ENCODE peak calls at places on chromosomes 13 and 19, in five cellular contexts. B is cardiac muscle cell, Z is ascending aorta, C is esophagus muscularis mucosa, O is left lung. K is an unnamed sample. For H3K4me1, the result is how much of the 10 kb centered on the place peaks cover.

GRCh38 chr19:4742717-4743646 is 19.3 kb upstream of the DPP9 start:
- DNase-seq in B (no peak), Z (no peak), C (no peak), O (no peak), K (no peak)

GRCh38 chr19:3094638-3095374 is 644 bp downstream of the GNA11 start:
- DNase-seq in B (peak), Z (no peak), C (no peak), O (peak), K (no peak)

GRCh38 chr13:61144301-61144700 is 271.3 kb downstream of the PCDH20 start:
- DNase-seq in B (no peak), Z (no peak), C (no peak), O (no peak), K (no peak)

GRCh38 chr19:20787766-20788165 is 11.7 kb downstream of the ZNF66 start:
- DNase-seq in B (no peak), Z (no peak), C (no peak), O (no peak), K (no peak)

GRCh38 chr13:66353664-66354063 is 876.5 kb downstream of the PCDH9 start:
- DNase-seq in B (no peak), Z (no peak), C (no peak), O (no peak), K (no peak)

GRCh38 chr13:50244355-50244912 is 229.2 kb downstream of the KCNRG start:
- DNase-seq in B (no peak), Z (no peak), C (no peak), O (no peak), K (no peak)

GRCh38 chr13:27404680-27405079 is 19.7 kb upstream of the GTF3A start:
- DNase-seq in B (no peak), Z (no peak), C (no peak), O (no peak), K (no peak)

GRCh38 chr13:52669677-52670076 is 17.0 kb downstream of the SUGT1 start:
- DNase-seq in B (no peak), Z (no peak), C (no peak), O (no peak), K (no peak)

GRCh38 chr19:18562086-18562485 is 4.4 kb downstream of the KXD1 start:
- DNase-seq in B (no peak), Z (peak), C (no peak), O (no peak), K (peak)

GRCh38 chr19:1455336-1456120 is 5.6 kb downstream of the APC2 start:
- DNase-seq in B (peak), Z (no peak), C (no peak), O (peak), K (no peak)

GRCh38 chr19:37007587-37008220 is 70.5 kb upstream of the ZNF420 start:
- DNase-seq in B (no peak), Z (no peak), C (no peak), O (peak), K (no peak)

GRCh38 chr13:73693215-73693614 is 441.0 kb downstream of the KLF12 start:
- DNase-seq in B (no peak), Z (no peak), C (no peak), O (no peak), K (no peak)

GRCh38 chr13:75437582-75438318 is 44.2 kb downstream of the TBC1D4 start:
- DNase-seq in B (peak), Z (no peak), C (no peak), O (no peak), K (no peak)

GRCh38 chr19:3034194-3034844 is 5.2 kb upstream of the TLE2 start:
- DNase-seq in B (no peak), Z (no peak), C (no peak), O (no peak), K (no peak)

GRCh38 chr13:46553521-46553885 is 533 bp downstream of the LRCH1 start:
- DNase-seq in B (peak), Z (peak), C (no peak), O (no peak), K (peak)

GRCh38 chr19:1796395-1797142 is 15.5 kb downstream of the ATP8B3 start:
- DNase-seq in B (no peak), Z (no peak), C (no peak), O (peak), K (no peak)

GRCh38 chr13:35714096-35714495 is 237.6 kb upstream of the MAB21L1 start:
- DNase-seq in B (no peak), Z (no peak), C (no peak), O (no peak), K (no peak)

GRCh38 chr13:23902975-23903905 is 5.9 kb upstream of the C1QTNF9B start:
- DNase-seq in B (peak), Z (no peak), C (no peak), O (peak), K (no peak)

GRCh38 chr13:68264692-68265091 is 1034.6 kb upstream of the PCDH9 start:
- DNase-seq in B (no peak), Z (no peak), C (no peak), O (no peak), K (no peak)

DNA sequence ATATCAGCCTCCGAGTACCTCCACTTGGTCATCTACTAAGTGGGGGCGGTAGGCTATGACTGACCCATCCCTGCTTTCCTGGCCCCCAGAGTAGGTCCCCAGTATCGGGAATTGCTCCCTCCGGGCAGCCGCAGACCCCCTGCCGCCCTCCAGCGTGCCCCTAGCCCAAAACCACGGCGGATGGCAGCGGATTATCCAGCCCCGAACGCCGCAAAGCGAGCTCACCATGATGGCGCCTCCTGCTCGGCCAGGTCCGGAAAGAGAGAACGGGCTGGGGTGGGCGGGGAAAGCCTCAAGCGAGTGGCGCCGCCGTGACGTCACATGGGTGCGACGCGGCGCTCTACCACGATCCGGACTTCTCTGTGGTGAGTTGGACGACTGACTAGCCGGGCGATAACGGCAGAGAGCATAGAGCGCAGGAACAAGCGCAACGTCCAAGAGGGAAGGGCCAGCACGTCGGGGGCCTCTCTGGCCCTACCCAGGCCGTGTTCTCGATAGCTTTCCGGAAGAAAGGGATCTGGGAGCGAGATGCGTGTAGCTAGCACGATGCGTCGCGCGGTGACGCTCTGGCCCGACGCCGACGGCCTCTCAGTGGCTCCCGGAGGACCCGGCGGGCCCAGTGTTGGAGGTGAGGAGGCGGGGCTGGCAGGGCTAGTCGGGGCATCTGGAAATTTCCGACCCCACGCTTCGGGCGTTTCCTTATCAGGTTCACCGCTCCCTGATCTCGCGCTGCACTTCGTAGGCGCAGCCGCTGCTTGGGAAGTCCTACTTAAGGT is at the start of the genes RPL18 and SPHK2:
- DNase-seq in B (peak), Z (peak), C (peak), O (peak), K (peak)
- H3K4me1 ChIP-seq in B (under half), Z (under half), C (half or more), O (half or more), K (under half)

GRCh38 chr13:29570058-29570654 is 25.3 kb downstream of the SLC7A1 start:
- DNase-seq in B (no peak), Z (no peak), C (no peak), O (no peak), K (no peak)

GRCh38 chr13:29572575-29572974 is 22.9 kb downstream of the SLC7A1 start:
- DNase-seq in B (no peak), Z (no peak), C (no peak), O (no peak), K (no peak)

GRCh38 chr13:29573190-29573589 is 22.3 kb downstream of the SLC7A1 start:
- DNase-seq in B (no peak), Z (no peak), C (no peak), O (no peak), K (peak)

GRCh38 chr13:29569253-29570057 is 26.0 kb downstream of the SLC7A1 start:
- DNase-seq in B (no peak), Z (no peak), C (no peak), O (no peak), K (no peak)

DNA sequence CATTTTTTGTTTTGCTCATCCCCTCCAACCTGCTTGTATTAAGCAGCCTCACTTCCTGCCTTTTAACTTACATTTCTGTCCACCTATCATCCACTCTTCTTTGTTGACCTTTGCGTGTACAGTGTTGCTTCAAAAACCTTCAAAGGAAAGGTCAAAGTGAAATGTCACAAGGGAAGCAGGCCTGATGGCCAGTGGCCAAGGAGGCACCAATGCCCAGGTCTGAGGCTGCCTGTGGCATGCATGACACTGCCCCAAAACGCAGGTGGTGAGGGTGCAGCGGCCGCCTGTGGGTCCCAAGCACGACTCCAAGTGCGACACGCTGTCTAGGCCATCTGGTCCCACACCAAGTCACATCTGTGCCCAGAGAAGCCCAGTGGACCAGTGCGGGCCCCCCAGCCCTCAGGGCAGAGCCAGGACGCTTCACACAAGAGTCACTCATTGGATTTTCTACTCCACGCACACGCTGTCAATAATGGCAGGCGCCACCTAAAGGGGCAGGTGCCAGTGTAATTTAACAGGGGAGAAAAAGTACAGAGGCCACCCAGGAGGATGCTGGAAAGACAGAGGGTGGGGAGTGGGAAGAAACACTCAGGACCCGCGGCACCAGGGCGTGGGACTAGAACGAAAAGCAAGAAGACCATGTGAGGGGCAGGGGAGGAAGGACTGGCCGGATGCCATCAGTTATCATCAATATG is 23.5 kb downstream of the SLC7A1 start:
- DNase-seq in B (no peak), Z (no peak), C (no peak), O (no peak), K (no peak)
- H3K4me1 ChIP-seq in B (under half), Z (under half), C (half or more), O (under half), K (under half)

DNA sequence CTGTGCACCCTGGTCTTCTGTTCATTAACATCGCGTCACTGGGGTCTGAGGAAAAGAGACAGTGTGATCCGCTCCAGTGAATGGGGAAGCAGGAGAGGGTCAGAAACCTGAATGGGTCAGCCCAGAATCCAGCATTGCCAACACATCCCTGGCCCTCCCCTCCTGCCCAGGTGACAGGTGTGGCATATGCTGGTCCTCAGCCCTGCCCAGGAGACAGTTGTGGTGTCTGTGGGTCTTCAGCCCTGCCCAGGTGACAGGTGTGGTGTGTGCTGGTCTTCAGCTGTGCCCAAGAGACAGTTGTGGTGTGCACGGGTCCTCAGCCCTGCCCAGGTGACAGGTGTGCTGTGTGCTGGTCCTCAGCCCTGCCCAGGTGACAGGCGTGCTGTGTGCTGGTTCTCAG is 8.0 kb downstream of the TFDP1 start:
- DNase-seq in B (no peak), Z (peak), C (no peak), O (no peak), K (peak)
- H3K4me1 ChIP-seq in B (under half), Z (under half), C (under half), O (under half), K (under half)

GRCh38 chr19:8363803-8364771 is at the start of gene ANGPTL4:
- DNase-seq in B (peak), Z (peak), C (peak), O (peak), K (peak)
- H3K4me1 ChIP-seq in B (under half), Z (under half), C (half or more), O (half or more), K (half or more)

GRCh38 chr19:13054605-13055212 is 47.9 kb downstream of the LYL1 start:
- DNase-seq in B (no peak), Z (no peak), C (no peak), O (no peak), K (no peak)
- H3K4me1 ChIP-seq in B (under half), Z (half or more), C (half or more), O (half or more), K (half or more)

DNA sequence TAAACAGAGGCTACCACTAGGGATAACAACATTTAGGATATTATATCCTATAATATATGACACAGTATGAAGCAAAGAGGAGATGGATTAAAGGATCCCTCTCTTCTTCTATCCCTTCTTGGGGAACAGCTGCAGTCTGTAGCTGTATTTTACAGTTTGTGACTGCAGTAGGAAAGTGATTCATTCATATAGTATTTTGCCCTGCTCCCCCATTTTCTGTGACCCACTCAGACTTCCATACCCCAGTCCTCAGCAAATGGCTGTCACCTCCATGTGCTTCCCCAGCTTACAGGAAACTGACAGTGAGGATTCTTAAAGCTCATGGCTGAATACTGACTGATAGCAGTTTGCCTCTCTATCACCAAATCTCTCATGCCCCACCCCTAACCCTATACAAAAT is 27.5 kb downstream of the MICU2 start:
- DNase-seq in B (no peak), Z (no peak), C (no peak), O (no peak), K (no peak)
- H3K4me1 ChIP-seq in B (under half), Z (under half), C (under half), O (under half), K (under half)

DNA sequence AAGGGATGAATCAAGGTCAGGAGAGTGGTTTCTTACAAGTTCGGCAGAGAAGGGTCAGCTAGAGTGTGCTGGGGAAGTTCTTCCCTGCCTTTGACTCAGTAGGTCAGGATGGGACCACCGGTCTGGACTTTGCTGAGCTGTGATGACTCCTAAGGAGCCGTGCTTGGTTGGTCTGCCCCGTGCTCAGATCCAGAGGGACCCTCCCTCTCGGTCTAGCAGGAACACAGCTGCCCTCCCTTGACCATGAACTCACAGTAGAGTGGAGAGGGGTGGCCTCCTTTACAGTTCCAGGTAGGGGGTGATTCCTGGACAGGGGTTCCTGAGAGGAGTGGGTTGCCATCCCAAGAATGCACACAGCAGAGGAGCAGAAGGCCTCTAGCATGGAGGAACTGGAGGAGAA is 4.3 kb downstream of the RPS19 start:
- DNase-seq in B (no peak), Z (no peak), C (no peak), O (no peak), K (no peak)
- H3K4me1 ChIP-seq in B (under half), Z (under half), C (half or more), O (half or more), K (under half)

DNA sequence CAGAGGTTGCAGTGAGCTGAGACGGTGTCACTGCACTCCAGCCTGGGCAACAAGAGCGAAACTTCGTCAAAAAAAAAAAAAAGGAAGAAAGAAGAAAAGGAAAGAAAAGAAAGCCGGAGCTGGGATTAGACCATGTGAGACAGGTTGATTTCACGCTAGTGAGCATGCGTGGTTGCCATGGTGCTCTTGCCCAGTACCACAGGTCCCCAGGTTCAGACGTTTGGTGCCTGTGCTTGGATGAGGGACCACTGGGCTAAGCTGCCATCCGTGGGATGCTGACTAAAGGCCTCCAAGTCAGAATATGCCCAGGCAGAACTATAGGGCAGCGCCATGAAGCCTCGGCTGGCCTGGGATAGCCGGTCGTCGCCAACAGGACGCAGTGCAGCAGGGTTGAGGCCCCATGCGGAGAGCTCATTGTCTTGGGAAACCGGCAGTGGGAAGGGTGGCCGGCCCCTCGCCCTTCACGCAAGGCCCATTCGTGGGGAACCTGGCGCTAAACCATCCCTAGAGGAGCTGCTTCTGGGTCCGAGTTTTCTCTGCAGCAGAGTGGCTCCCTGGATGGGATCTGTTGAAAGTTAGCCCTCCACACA is 7.2 kb upstream of the TEX101 start:
- DNase-seq in B (no peak), Z (no peak), C (no peak), O (no peak), K (no peak)
- H3K4me1 ChIP-seq in B (under half), Z (under half), C (under half), O (under half), K (under half)

DNA sequence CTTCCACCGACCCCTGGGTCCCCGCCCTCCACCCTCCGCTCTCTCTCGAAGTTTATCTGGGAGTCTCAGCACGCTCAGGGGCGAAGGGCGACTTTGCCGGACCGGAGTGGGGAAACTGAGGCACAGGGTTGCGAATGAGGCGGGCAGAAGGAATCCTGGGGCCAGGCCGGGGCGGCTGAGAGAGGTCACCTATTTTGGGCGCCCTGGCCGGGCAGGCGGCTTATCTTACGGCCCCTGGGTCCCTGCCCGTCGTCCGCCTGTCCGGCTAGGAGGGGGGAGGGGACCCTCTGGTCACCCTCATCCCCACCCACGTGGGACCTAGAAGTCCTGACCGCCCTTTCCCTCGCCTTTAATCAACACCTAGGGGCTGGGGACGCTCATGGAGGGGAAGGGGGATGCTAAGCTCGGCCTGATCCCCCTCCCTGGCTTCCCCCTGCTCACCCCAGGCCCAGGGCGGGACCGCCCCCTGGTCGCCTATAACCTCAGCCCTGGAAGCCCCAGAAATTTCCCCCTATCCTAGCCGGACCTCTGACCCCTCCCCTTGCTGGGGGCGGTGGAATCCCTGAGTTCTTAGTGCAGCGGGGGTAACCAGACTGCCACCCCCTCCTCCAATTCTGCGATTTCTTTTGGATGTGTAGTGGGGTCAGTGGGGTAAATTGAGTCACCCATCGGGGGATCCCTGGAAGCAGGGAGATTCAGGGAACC is 556 bp downstream of the TRIP10 start:
- DNase-seq in B (peak), Z (no peak), C (no peak), O (peak), K (no peak)
- H3K4me1 ChIP-seq in B (under half), Z (under half), C (half or more), O (half or more), K (half or more)

K was measured in tibial artery.